ENCODE peak calls at places on chromosome 18, in four cellular contexts. B is activated T-cell treated with anti-CD3 and anti-CD28 coated beads, Interleukin-2, amount 50 U/mL, for 1 hour; I is NCI-H1092 treated with DMSO at 0.1 percent for 48 hours; R is CD8-positive, alpha-beta T cell. C is an unnamed sample.

GRCh38 chr18:36812686-36813085 is 16.1 kb downstream of the TPGS2 start:
- DNase-seq in R (no peak), B (no peak), I (no peak), C (no peak)

GRCh38 chr18:10927980-10928605 is 221.3 kb downstream of the PIEZO2 start:
- DNase-seq in B (no peak), R (no peak), I (no peak), C (no peak)

GRCh38 chr18:31223371-31223770 is 60.7 kb upstream of the DSC1 start:
- DNase-seq in R (no peak), I (no peak), B (no peak), C (no peak)

GRCh38 chr18:42113529-42114191 is 158.6 kb downstream of the PIK3C3 start:
- DNase-seq in R (no peak), I (no peak), B (no peak), C (no peak)

GRCh38 chr18:37512400-37512799 is 53.2 kb downstream of the CELF4 start:
- DNase-seq in R (no peak), B (no peak), I (no peak), C (no peak)

GRCh38 chr18:50161806-50162205 is 33.1 kb downstream of the MYO5B start:
- DNase-seq in R (no peak), I (no peak), B (no peak), C (no peak)

GRCh38 chr18:36672437-36673344 is 156.1 kb downstream of the TPGS2 start:
- DNase-seq in I (no peak), B (no peak), R (no peak), C (no peak)

GRCh38 chr18:58394046-58394445 is 234.8 kb downstream of the ALPK2 start:
- DNase-seq in R (no peak), B (no peak), I (no peak), C (no peak)

GRCh38 chr18:24490545-24490944 is 30.1 kb downstream of the HRH4 start:
- DNase-seq in R (no peak), B (no peak), I (no peak), C (no peak)

GRCh38 chr18:77000527-77000926 is 132.1 kb downstream of the MBP start:
- DNase-seq in I (peak; percentile 37), B (peak; percentile 69), R (peak; percentile 40), C (peak; percentile 77)

GRCh38 chr18:23967321-23968089 is 47.0 kb upstream of the TTC39C start:
- DNase-seq in R (no peak), B (peak; percentile 33), I (no peak), C (no peak)

GRCh38 chr18:21074336-21075323 is 37.0 kb downstream of the ROCK1 start:
- DNase-seq in I (no peak), B (no peak), R (no peak), C (no peak)

GRCh38 chr18:58496937-58497336 is 132.0 kb downstream of the ALPK2 start:
- DNase-seq in B (no peak), I (no peak), R (no peak), C (no peak)

C was measured in Peyer's patch.